ENCODE peak calls at places on chromosome 7, in seven cellular contexts. W, N, S, O, B, G and H are unnamed samples.

GRCh38 chr7:24051651-24052050 is 232.3 kb upstream of the NPY start:
- DNase-seq in O (no peak), W (no peak), S (no peak), G (no peak), N (no peak), B (no peak), H (no peak)

GRCh38 chr7:115097175-115097671 is 175.3 kb downstream of the MDFIC start:
- DNase-seq in W (no peak), B (peak; percentile 33), G (no peak), S (peak; percentile 32), N (peak; percentile 79), O (no peak), H (peak; percentile 58)

GRCh38 chr7:46786221-46786951 is 795.5 kb downstream of the TNS3 start:
- DNase-seq in B (peak; percentile 55), W (no peak), N (peak; percentile 96), G (no peak), S (no peak), O (no peak), H (peak; percentile 2)

GRCh38 chr7:4879401-4880081 is 4.0 kb downstream of the RADIL start:
- DNase-seq in W (no peak), O (no peak), G (no peak), N (no peak), S (no peak), B (no peak), H (no peak)

GRCh38 chr7:7524121-7524520 is 11.6 kb downstream of the COL28A1 start:
- DNase-seq in N (no peak), O (no peak), W (no peak), S (no peak), G (no peak), B (no peak), H (peak; percentile 41)

GRCh38 chr7:93442478-93443224 is 131.9 kb downstream of the CALCR start:
- DNase-seq in B (peak; percentile 86), N (peak; percentile 49), W (peak; percentile 61), O (no peak), G (peak; percentile 55), S (peak; percentile 34), H (peak; percentile 63)

GRCh38 chr7:105521027-105521730 is 892 bp downstream of the PUS7 start:
- DNase-seq in W (peak; percentile 68), S (no peak), O (peak; percentile 86), B (peak; percentile 53), N (peak; percentile 58), G (peak; percentile 77), H (peak; percentile 87)

GRCh38 chr7:111439977-111440376 is 122.3 kb downstream of the IMMP2L start:
- DNase-seq in S (no peak), N (no peak), G (no peak), W (no peak), B (no peak), O (no peak), H (peak; percentile 33)

GRCh38 chr7:69782917-69783684 is 184.8 kb downstream of the AUTS2 start:
- DNase-seq in N (no peak), S (no peak), W (no peak), G (peak; percentile 41), O (no peak), B (no peak), H (peak; percentile 25)

GRCh38 chr7:85000973-85001372 is 185.9 kb downstream of the SEMA3D start:
- DNase-seq in B (peak; percentile 35), O (no peak), G (no peak), S (no peak), W (no peak), N (no peak), H (no peak)

GRCh38 chr7:7178906-7179305 is 3.4 kb upstream of the C1GALT1 start:
- DNase-seq in G (no peak), S (no peak), N (peak; percentile 73), W (no peak), O (no peak), B (no peak), H (peak; percentile 35)

GRCh38 chr7:108008827-108009226 is 5.9 kb upstream of the LAMB1 start:
- DNase-seq in B (no peak), S (no peak), G (no peak), O (no peak), N (no peak), W (no peak), H (no peak)

GRCh38 chr7:108012499-108013430 is 9.8 kb upstream of the LAMB1 start:
- DNase-seq in W (no peak), O (no peak), B (no peak), S (no peak), G (peak; percentile 73), N (peak; percentile 77), H (peak; percentile 50)

GRCh38 chr7:108009873-108010272 is 6.9 kb upstream of the LAMB1 start:
- DNase-seq in W (no peak), G (no peak), N (peak; percentile 78), B (no peak), S (no peak), O (no peak), H (no peak)

GRCh38 chr7:108007762-108008161 is 4.8 kb upstream of the LAMB1 start:
- DNase-seq in G (no peak), S (no peak), N (no peak), O (peak; percentile 31), W (no peak), B (no peak), H (no peak)

DNA sequence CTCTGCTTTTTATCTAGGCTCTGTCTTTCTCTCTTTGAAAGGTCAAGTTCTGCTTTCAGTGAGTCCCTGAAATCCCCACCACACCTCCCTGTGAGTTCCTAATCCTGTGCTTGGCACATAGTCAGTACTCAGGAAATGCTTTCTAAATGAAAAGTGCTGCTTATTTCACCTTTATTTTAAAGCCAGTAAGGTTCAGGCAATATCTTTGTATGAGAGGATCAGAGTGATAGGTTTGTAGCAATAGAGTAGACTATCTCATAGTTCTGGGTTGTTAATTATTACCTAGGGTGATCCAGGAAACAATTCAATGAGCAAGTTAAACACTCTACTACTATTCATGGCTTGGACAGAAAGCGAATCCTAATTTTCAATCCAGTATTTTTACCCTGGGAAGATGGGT is 7.4 kb upstream of the LAMB1 start:
- DNase-seq in N (no peak), W (no peak), O (no peak), S (no peak), G (no peak), B (no peak), H (no peak)
- TF ChIP-seq EZH2phosphoT487 in N (no peak), W (no peak), O (no peak), S (no peak), G (no peak), B (no peak), H (no peak)

GRCh38 chr7:54860003-54860775 is 101.2 kb upstream of the SEC61G start:
- DNase-seq in S (no peak), W (no peak), G (no peak), B (no peak), O (no peak), N (no peak), H (peak; percentile 31)
- H3K4me2 ChIP-seq in S (no peak overlapping the region), W (no peak overlapping the region), G (no peak overlapping the region), B (no peak overlapping the region), O (peak overlapping the region; percentile 26), N (no peak overlapping the region), H (no peak overlapping the region)

DNA sequence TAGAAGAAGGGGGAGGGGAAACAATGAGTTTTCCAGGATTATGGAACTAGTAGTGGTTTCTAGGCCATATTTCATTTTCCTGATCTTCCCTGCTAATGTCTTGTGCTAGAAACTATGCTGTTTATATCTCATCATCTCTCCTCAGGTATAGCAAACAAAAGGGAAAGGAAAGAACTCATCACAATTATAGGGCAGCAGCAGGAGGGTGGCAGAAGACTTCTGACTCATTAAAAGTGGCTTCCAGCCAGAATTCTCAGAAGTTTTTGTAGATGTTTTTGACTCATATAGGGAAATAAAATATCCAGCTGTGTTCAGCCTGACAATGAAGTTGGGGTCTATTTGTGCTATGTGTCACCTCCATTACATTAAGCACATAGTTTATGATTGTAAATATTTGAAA is 6.5 kb downstream of the AHR start:
- DNase-seq in O (no peak), G (peak; percentile 34), N (peak; percentile 97), W (no peak), B (no peak), S (peak; percentile 88), H (peak; percentile 89)
- TF ChIP-seq EZH2phosphoT487 in O (no peak), G (no peak), N (no peak), W (no peak), B (no peak), S (no peak), H (no peak)

GRCh38 chr7:157926107-157926506 is 589.3 kb downstream of the DNAJB6 start:
- DNase-seq in W (no peak), G (no peak), S (no peak), O (no peak), B (no peak), N (no peak), H (no peak)
- H3K4me2 ChIP-seq in W (no peak overlapping the region), G (no peak overlapping the region), S (no peak overlapping the region), O (no peak overlapping the region), B (no peak overlapping the region), N (no peak overlapping the region), H (no peak overlapping the region)